ENCODE peak calls at places on chromosomes 4 and X, in six cellular contexts. U is IMR-90, M is trophoblast cell, X is neuronal stem cell, C is mesenchymal stem cell, T is H1. I is an unnamed sample. For H3K36me3, the result is how much of the 10 kb centered on the place peaks cover.

GRCh38 chrX:102712967-102713677 is 874 bp downstream of the GPRASP2 start:
- DNase-seq in X (peak), U (peak), M (no peak), T (peak), C (peak), I (peak)

GRCh38 chr4:80077639-80078038 is 4.6 kb upstream of the ANTXR2 start:
- DNase-seq in U (peak), T (no peak), X (no peak), C (no peak), M (no peak), I (no peak)

GRCh38 chrX:69506617-69507499 is 2.7 kb downstream of the NALF2 start:
- DNase-seq in X (no peak), U (no peak), C (no peak), M (no peak), T (no peak), I (no peak)

GRCh38 chr4:155914782-155915181 is 11.3 kb downstream of the TDO2 start:
- DNase-seq in T (no peak), X (no peak), U (no peak), C (no peak), M (no peak), I (no peak)

GRCh38 chrX:31609130-31609529 is 537.3 kb upstream of the FTHL17 start:
- DNase-seq in C (peak), T (no peak), U (peak), X (no peak), M (peak), I (no peak)

GRCh38 chrX:114134465-114134864 is 449.4 kb upstream of the HTR2C start:
- DNase-seq in M (no peak), T (no peak), X (no peak), U (no peak), C (peak), I (no peak)

GRCh38 chrX:31705816-31706215 is 634.0 kb upstream of the FTHL17 start:
- DNase-seq in T (no peak), C (no peak), U (no peak), M (no peak), X (no peak), I (no peak)

GRCh38 chr4:152665691-152666410 is 13.9 kb downstream of the TMEM154 start:
- DNase-seq in X (no peak), M (no peak), U (no peak), C (no peak), T (no peak), I (no peak)

GRCh38 chr4:94765653-94766052 is 7.9 kb downstream of the BMPR1B start:
- DNase-seq in X (no peak), C (no peak), T (no peak), U (no peak), M (no peak), I (no peak)

GRCh38 chr4:48778431-48779094 is 1.5 kb downstream of the FRYL start:
- DNase-seq in T (no peak), C (peak), U (peak), M (no peak), X (no peak), I (no peak)

GRCh38 chr4:156829194-156829593 is 142.4 kb downstream of the PDGFC start:
- DNase-seq in X (no peak), M (no peak), T (no peak), C (no peak), U (peak), I (no peak)

GRCh38 chr4:1242506-1243450 is 6.2 kb downstream of the CTBP1 start:
- DNase-seq in C (no peak), X (no peak), T (no peak), U (no peak), M (no peak), I (no peak)

GRCh38 chr4:165118256-165118909 is 5.7 kb upstream of the TMEM192 start:
- DNase-seq in T (no peak), U (no peak), M (no peak), C (no peak), X (no peak), I (no peak)

GRCh38 chrX:135389717-135390116 is 32.0 kb upstream of the SMIM10L2A start:
- DNase-seq in T (no peak), U (no peak), X (no peak), M (peak), C (no peak), I (peak)

GRCh38 chrX:96430756-96431455 is 253.7 kb upstream of the DIAPH2 start:
- DNase-seq in U (no peak), T (no peak), X (no peak), M (no peak), C (no peak), I (peak)

GRCh38 chrX:110734894-110735541 is 60.6 kb downstream of the CHRDL1 start:
- DNase-seq in T (no peak), C (peak), U (peak), X (no peak), M (peak), I (peak)

GRCh38 chrX:40550069-40550468 is 30.7 kb upstream of the ATP6AP2 start:
- DNase-seq in C (no peak), U (no peak), T (no peak), M (no peak), X (no peak), I (no peak)

GRCh38 chrX:23616361-23616760 is 50.9 kb upstream of the PRDX4 start:
- DNase-seq in M (no peak), C (peak), U (peak), T (no peak), X (no peak), I (peak)

GRCh38 chrX:15468036-15468435 is 25.1 kb downstream of the PIR start:
- DNase-seq in U (peak), T (no peak), X (no peak), M (peak), C (peak), I (peak)

GRCh38 chrX:134373736-134374135 is 86.2 kb upstream of the HPRT1 start:
- DNase-seq in X (no peak), T (no peak), C (peak), U (no peak), M (no peak), I (no peak)

GRCh38 chr4:7186081-7186480 is 6.3 kb upstream of the SORCS2 start:
- DNase-seq in X (no peak), U (no peak), M (no peak), C (no peak), T (no peak), I (peak)

GRCh38 chr4:176422031-176422430 is 102.3 kb downstream of the SPCS3 start:
- DNase-seq in M (no peak), T (no peak), X (no peak), C (no peak), U (peak), I (no peak)

GRCh38 chr4:37431417-37431743 is 186.8 kb downstream of the NWD2 start:
- DNase-seq in M (no peak), C (no peak), T (no peak), U (no peak), X (no peak), I (no peak)

GRCh38 chrX:139106111-139106510 is 394.6 kb upstream of the FGF13 start:
- DNase-seq in C (peak), T (no peak), X (no peak), U (no peak), M (no peak), I (peak)

GRCh38 chr4:104677122-104677521 is 182.4 kb upstream of the CXXC4 start:
- DNase-seq in C (no peak), M (no peak), X (peak), U (no peak), T (no peak), I (peak)

GRCh38 chr4:150139297-150139696 is 61.1 kb downstream of the DCLK2 start:
- DNase-seq in M (no peak), T (no peak), X (no peak), U (no peak), C (no peak), I (no peak)

GRCh38 chr4:126526335-126526734 is 1106.4 kb upstream of the INTU start:
- DNase-seq in T (no peak), U (peak), X (no peak), M (no peak), C (no peak), I (no peak)

GRCh38 chr4:4574792-4575191 is 32.9 kb upstream of the STX18 start:
- DNase-seq in X (no peak), M (no peak), U (peak), T (peak), C (peak), I (peak)

GRCh38 chrX:3548743-3549441 is 164.6 kb downstream of the PRKX start:
- DNase-seq in C (peak), U (peak), T (no peak), M (no peak), X (peak), I (peak)

GRCh38 chrX:13476384-13476783 is 93.0 kb upstream of the EGFL6 start:
- DNase-seq in C (no peak), M (no peak), U (no peak), X (no peak), T (no peak), I (no peak)

GRCh38 chr4:155950461-155950860 is 3.2 kb downstream of the CTSO start:
- DNase-seq in U (no peak), C (no peak), X (no peak), M (no peak), T (no peak), I (no peak)

DNA sequence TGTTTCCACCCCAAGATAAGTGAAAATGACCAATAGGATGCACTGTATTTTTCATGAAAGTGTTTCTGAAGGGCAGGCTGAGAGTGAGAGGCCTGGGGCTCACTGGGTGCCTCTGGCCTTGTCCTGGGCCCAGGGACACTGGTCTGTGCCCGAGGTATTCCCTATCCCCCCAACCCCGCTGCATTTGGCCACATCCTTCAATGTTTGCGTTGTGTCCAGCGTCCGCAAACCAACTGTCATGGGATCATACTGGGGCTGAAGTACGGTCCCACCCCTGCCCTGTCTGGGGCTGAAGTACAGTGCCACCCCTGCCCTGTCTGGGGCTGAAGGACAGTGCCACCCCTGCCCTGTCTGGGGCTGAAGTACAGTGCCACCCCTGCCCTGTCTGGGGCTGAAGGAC is 22.0 kb upstream of the MSANTD1 start:
- DNase-seq in T (no peak), M (no peak), C (no peak), U (no peak), X (no peak), I (no peak)
- H3K36me3 ChIP-seq in T (half or more), M (half or more), C (half or more), U (half or more), X (half or more), I (under half)

GRCh38 chr4:108116423-108117168 is 52.1 kb downstream of the LEF1 start:
- DNase-seq in T (no peak), U (no peak), M (no peak), C (no peak), X (no peak), I (no peak)
- H3K23ac ChIP-seq in T (no peak), U (no peak), M (no peak), C (no peak), X (no peak), I (no peak)

GRCh38 chrX:7921750-7922149 is 5.5 kb downstream of the PNPLA4 start:
- DNase-seq in U (no peak), T (no peak), C (no peak), M (no peak), X (no peak), I (no peak)

GRCh38 chrX:7926914-7927258 is 327 bp downstream of the PNPLA4 start:
- DNase-seq in M (no peak), C (no peak), X (no peak), T (no peak), U (no peak), I (no peak)

GRCh38 chrX:7926501-7926900 is 712 bp downstream of the PNPLA4 start:
- DNase-seq in X (no peak), U (peak), T (no peak), C (no peak), M (no peak), I (no peak)

GRCh38 chrX:7925867-7926472 is 1.2 kb downstream of the PNPLA4 start:
- DNase-seq in T (peak), M (peak), X (peak), U (peak), C (peak), I (peak)

DNA sequence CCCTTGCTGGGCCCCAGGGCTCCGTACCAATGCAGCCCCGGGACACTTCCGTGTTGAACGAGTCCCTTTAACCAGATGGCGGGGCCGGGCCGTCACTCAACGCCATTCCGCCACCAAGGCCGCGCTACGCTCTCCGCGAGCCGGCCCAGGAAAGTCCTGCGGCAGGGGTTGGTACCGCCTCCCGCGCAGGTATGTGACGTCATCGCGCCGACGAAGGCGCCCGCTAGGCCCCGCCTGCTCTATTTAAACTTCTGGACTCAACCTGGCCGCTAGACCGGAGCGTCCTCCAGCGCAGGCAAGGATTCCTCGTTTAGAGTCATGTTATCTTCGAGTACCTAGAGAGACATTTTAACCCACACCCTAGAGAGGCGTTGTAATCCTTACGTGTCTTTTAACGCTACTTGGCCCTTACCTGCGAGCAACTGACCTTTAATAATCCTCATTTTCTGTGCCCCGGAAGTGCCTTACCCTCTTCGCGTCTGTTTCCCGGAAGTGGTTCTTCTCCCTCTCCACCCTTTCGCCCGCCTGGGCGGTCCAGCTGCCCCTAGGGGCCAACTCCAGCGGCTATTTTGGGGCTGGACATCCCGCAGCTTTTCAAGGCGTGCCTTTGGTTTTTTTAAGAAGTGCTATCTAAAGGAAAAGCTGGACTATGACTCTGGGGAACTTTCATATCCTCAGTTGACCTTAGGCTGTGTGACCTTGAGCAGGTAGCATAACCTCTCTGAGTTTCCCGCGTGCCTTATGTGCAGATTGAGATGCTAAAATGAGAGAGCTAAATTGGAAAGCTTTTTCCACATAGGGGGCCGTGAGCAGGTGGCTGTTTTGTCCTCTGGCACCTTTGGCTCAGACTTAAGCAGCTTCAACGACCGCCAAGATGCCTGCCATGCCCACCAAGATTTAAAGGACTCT is at the start of gene PNPLA4:
- DNase-seq in M (peak), X (peak), U (peak), C (peak), T (peak), I (peak)
- H2BK5ac ChIP-seq in M (peak), X (no peak), U (peak), C (peak), T (peak), I (no peak)

GRCh38 chr4:182885022-182885737 is 32.0 kb downstream of the DCTD start:
- DNase-seq in C (no peak), T (no peak), X (no peak), M (no peak), U (no peak), I (no peak)
- H3K36me3 ChIP-seq in C (under half), T (under half), X (half or more), M (under half), U (under half), I (under half)

DNA sequence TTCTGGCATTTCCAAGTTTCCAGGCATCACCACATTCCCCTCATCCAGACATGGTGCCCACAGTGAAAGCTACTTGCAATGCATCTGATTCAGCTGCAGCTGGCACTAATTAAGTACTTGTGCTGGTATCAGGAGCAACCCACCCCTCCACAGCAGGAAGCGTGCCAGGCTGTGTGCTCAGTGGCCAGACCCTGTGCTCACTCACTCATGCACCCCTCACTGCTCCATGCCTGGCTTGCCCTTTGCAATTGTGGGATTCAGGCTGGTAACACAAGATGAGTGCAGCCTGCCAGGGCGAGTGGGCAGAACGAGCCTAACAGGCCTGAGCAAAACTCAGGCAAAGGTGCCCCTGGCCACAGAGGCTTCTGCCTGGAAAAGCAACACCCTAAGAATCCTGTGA is 271.2 kb downstream of the EPHA5 start:
- DNase-seq in T (no peak), M (no peak), X (no peak), C (no peak), U (no peak), I (no peak)
- H3K23ac ChIP-seq in T (no peak), M (no peak), X (no peak), C (no peak), U (no peak), I (no peak)

GRCh38 chr4:31415629-31416028 is 695.5 kb downstream of the PCDH7 start:
- DNase-seq in C (no peak), M (no peak), U (no peak), T (no peak), X (no peak), I (no peak)
- H2BK5ac ChIP-seq in C (no peak), M (no peak), U (no peak), T (no peak), X (no peak), I (no peak)